ENCODE peak calls at places on chromosomes 5 and 9, in four cellular contexts. M, E, A and Y are unnamed samples.

GRCh38 chr5:142783601-142784291 is 13.6 kb downstream of the ARHGAP26 start:
- DNase-seq in E (no peak), M (peak; percentile 52), A (no peak), Y (no peak)

GRCh38 chr9:75088646-75089368 is 493 bp downstream of the OSTF1 start:
- DNase-seq in E (no peak), A (peak; percentile 55), M (peak; percentile 36), Y (peak; percentile 40)

GRCh38 chr5:140322751-140323731 is 20.1 kb upstream of the PFDN1 start:
- DNase-seq in M (no peak), A (peak; percentile 72), E (no peak), Y (no peak)

GRCh38 chr9:120846906-120847305 is 4.2 kb upstream of the PSMD5 start:
- DNase-seq in A (no peak), M (no peak), E (no peak), Y (no peak)

GRCh38 chr9:116873441-116873840 is 186.3 kb downstream of the TRIM32 start:
- DNase-seq in M (no peak), A (no peak), E (no peak), Y (no peak)

GRCh38 chr5:13625616-13626198 is 318.8 kb downstream of the DNAH5 start:
- DNase-seq in E (no peak), M (no peak), A (no peak), Y (no peak)

GRCh38 chr9:7907636-7908195 is 108.1 kb upstream of the DMAC1 start:
- DNase-seq in M (no peak), A (no peak), E (no peak), Y (no peak)

GRCh38 chr5:170120576-170120975 is 14.9 kb downstream of the FOXI1 start:
- DNase-seq in E (no peak), M (no peak), A (no peak), Y (no peak)

GRCh38 chr9:129170229-129170628 is 7.8 kb downstream of the IER5L start:
- DNase-seq in E (no peak), A (no peak), M (no peak), Y (no peak)

GRCh38 chr5:172556971-172557461 is 84.0 kb upstream of the NEURL1B start:
- DNase-seq in A (no peak), E (no peak), M (no peak), Y (no peak)

GRCh38 chr5:138603521-138603920 is 28.3 kb upstream of the HSPA9 start:
- DNase-seq in A (no peak), M (peak; percentile 58), E (no peak), Y (no peak)

GRCh38 chr9:91347370-91347769 is 14.3 kb downstream of the AUH start:
- DNase-seq in A (no peak), E (no peak), M (no peak), Y (no peak)
- TF ChIP-seq SUZ12 in A (no peak), E (no peak), M (no peak), Y (no peak)

DNA sequence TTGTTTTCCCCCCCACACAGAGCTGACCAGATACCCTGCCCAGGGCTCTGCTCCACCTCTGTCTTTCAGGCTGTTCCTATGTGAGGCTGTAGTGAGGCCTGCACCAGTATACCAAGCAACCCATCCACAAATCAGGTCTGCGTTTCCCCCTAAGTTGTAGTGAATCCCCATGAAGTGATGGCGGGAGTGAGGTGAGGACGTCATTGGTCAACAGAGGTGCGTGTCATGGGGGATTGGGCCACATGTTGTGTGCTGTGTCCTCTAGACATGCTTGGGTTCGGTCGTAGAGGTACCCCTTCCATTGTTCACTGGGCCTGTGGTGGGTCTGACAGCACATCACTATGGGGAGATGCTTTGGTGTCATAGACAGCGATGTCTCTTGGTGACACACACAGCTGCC is 184.6 kb downstream of the CACNA1B start:
- DNase-seq in M (no peak), E (no peak), A (no peak), Y (no peak)
- TF ChIP-seq SUZ12 in M (no peak), E (no peak), A (no peak), Y (no peak)

GRCh38 chr5:39235648-39236047 is 16.3 kb upstream of the FYB1 start:
- DNase-seq in M (no peak), E (no peak), A (no peak), Y (no peak)

GRCh38 chr5:39240750-39241149 is 21.4 kb upstream of the FYB1 start:
- DNase-seq in E (no peak), A (no peak), M (no peak), Y (no peak)

GRCh38 chr5:39236718-39237117 is 17.4 kb upstream of the FYB1 start:
- DNase-seq in A (no peak), E (no peak), M (no peak), Y (no peak)

GRCh38 chr5:39233783-39234182 is 14.4 kb upstream of the FYB1 start:
- DNase-seq in A (no peak), E (no peak), M (no peak), Y (no peak)

DNA sequence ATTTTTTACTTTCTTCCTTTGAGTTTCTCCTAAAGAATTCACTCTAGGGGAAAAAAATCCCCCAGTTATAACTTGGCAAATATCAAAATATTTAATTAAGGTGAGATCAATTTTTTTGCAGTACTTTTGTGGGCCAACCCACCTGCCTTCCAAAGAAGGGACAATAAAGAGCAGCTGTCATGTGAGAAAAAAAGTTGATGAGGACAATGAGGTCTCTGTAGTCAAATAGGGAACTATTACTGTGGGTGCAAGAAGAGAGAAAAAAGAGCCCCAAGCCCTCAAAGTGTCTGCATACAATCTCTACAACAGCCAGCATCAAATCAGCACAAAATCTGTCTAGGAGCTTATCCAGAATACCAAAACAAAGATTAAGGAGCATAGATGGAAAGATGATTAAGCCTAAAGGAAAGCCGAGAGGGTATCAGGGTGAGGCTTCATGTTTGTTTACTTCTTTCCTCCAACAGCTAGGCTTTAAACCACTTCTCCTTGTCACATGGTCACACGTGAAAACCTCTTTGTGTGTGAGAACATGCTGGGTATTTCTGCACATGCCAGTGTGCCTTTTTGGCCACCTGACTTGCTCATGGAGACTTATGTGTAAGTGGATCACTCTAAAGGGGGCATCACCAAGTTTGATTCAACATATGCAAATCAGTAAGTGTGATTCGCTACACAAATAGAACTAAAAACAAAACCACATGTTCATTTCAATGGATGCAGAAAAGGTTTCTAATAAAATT is 19.2 kb upstream of the FYB1 start:
- DNase-seq in E (no peak), A (no peak), M (peak; percentile 17), Y (no peak)
- TF ChIP-seq SUZ12 in E (no peak), A (no peak), M (no peak), Y (no peak)

DNA sequence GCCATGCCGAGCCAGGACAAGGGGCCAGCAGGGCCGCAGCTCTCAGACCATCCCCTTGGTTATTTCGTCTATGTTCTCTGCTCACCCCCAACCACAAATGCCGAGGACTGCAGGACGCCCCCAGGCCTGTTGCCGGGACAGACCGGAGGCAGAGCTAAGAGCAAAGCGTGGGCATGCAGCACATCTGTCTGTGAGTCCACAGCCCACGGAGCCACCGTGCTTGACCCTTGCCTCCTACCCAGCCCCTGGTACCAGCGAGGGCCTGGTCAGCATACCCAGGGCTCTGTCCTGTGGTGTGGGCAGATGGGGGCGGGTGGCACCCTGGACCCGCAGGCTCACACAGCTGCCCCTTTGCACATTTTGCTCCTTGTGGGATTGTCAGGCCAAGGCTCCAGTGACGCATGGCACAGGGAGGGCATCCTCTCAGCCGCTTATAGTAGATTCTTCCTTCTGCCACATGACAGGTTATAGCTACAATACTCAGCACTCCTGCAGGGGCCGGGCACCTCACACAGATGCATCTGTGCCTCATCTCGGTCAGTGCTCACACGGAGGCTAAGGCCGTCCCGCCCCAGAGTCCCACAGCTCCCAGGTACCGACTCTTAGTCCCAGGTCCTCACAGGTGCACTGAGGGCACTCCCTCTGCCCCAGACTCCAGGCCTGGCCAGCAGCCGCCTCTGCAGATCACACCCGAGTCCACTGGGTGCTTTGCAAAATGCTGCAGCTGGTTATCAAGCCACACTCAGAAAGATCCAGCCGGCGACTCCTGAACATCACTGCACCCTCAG is 4.5 kb downstream of the BRD3 start:
- DNase-seq in M (no peak), E (no peak), A (no peak), Y (no peak)
- TF ChIP-seq SUZ12 in M (no peak), E (no peak), A (no peak), Y (no peak)

GRCh38 chr5:76781775-76782174 is 37.1 kb upstream of the F2RL1 start:
- DNase-seq in A (no peak), E (no peak), M (no peak), Y (no peak)

GRCh38 chr5:76787237-76787636 is 31.6 kb upstream of the F2RL1 start:
- DNase-seq in A (peak; percentile 69), E (no peak), M (no peak), Y (no peak)

GRCh38 chr5:76785493-76785892 is 33.3 kb upstream of the F2RL1 start:
- DNase-seq in M (no peak), E (no peak), A (peak; percentile 79), Y (no peak)

GRCh38 chr5:76788362-76788761 is 30.5 kb upstream of the F2RL1 start:
- DNase-seq in E (no peak), A (peak; percentile 29), M (no peak), Y (no peak)

GRCh38 chr5:76782444-76782843 is 36.4 kb upstream of the F2RL1 start:
- DNase-seq in M (no peak), E (no peak), A (no peak), Y (no peak)
- TF ChIP-seq SUZ12 in M (no peak), E (no peak), A (no peak), Y (no peak)

GRCh38 chr9:6641561-6641960 is 4.0 kb downstream of the GLDC start:
- DNase-seq in M (no peak), A (no peak), E (no peak), Y (no peak)

GRCh38 chr9:6641961-6642360 is 3.6 kb downstream of the GLDC start:
- DNase-seq in A (no peak), E (no peak), M (no peak), Y (no peak)

GRCh38 chr9:6646028-6646636 is 603 bp upstream of the GLDC start:
- DNase-seq in E (no peak), A (peak; percentile 18), M (no peak), Y (no peak)

GRCh38 chr9:6644346-6645152 is 980 bp downstream of the GLDC start:
- DNase-seq in E (no peak), M (no peak), A (no peak), Y (no peak)

DNA sequence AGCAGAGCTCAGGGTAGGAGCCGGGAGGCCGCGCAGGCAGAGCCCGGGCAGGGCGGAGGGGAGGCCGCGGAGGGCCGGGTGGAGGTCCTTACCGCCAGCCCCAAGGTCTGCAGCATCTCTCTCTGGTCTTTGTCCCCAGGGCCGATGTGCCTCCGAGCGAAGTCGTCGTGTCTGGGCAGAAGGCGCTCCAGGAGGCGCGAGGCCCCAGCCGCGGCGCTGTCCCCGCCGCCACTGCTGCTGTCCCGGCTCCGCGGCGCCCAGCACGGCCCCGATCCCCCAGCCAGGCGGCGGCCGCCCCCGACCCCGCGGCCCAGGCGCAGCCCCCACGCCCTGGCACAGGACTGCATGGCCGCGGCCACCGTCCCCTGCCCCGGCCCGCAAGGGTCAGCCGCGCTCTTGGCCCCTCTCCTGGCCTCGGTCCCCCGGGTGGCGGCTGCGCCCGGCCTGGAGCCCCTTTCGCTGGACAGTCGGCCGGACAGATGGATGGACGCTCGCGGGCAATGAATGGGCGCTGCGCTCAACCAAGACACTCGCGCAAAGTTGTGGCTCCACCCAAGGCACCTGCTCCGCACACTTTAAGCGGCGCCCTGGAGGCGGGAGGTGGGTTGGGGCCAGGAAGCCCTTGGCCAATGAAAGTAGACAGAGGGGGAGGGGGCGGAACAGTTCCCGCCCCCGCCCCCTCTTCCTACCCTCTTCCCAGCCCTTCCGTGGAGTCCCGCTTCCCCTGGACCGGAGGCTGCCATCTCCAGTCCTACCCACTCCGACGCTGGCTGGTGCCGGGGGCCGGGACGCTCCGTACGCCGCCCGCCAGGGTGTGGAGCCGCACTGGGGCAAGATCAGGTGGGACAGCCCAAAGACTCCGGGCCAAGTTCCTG is at the start of gene GLDC:
- DNase-seq in A (peak; percentile 90), M (no peak), E (peak; percentile 77), Y (peak; percentile 83)
- TF ChIP-seq SUZ12 in A (no peak), M (no peak), E (no peak), Y (no peak)